ENCODE peak calls at places on chromosomes 12 and 14, in five cellular contexts. J is activated CD4-positive, CD25-positive, alpha-beta regulatory T cell; L is H9; Q is HT-29; D is left cardiac atrium. Z is an unnamed sample.

GRCh38 chr14:34050606-34051005 is 99.7 kb upstream of the EGLN3 start:
- DNase-seq in D (no peak), J (no peak), L (no peak), Q (no peak), Z (no peak)

GRCh38 chr14:61003571-61003970 is 22.5 kb downstream of the SLC38A6 start:
- DNase-seq in D (no peak), L (no peak), J (no peak), Q (no peak), Z (peak; percentile 69)

GRCh38 chr14:51704465-51705050 is 52.8 kb downstream of the FRMD6 start:
- DNase-seq in L (peak; percentile 50), J (no peak), Q (peak; percentile 2), D (peak; percentile 21), Z (no peak)

GRCh38 chr12:75783093-75783877 is 248.3 kb downstream of the PHLDA1 start:
- DNase-seq in D (no peak), J (no peak), Q (no peak), L (no peak), Z (no peak)

GRCh38 chr12:21453312-21453852 is 15.9 kb downstream of the PYROXD1 start:
- DNase-seq in J (no peak), L (no peak), Q (no peak), D (no peak), Z (no peak)

GRCh38 chr12:11812558-11813421 is 163.3 kb downstream of the ETV6 start:
- DNase-seq in J (no peak), D (no peak), Q (peak; percentile 53), L (peak; percentile 72), Z (peak; percentile 31)

GRCh38 chr14:101589486-101590015 is 28.3 kb downstream of the DIO3 start:
- DNase-seq in D (no peak), Q (no peak), L (no peak), J (no peak), Z (no peak)

GRCh38 chr12:76073561-76073960 is 10.9 kb downstream of the NAP1L1 start:
- DNase-seq in Q (no peak), L (no peak), D (no peak), J (no peak), Z (no peak)

GRCh38 chr12:124332068-124332672 is 37.3 kb downstream of the RFLNA start:
- DNase-seq in D (no peak), J (no peak), Q (peak; percentile 25), L (peak; percentile 61), Z (no peak)

GRCh38 chr12:49292729-49293055 is 2.3 kb upstream of the PRPH start:
- DNase-seq in L (no peak), D (no peak), Q (no peak), J (no peak), Z (no peak)

GRCh38 chr14:106395460-106396050 is 869.2 kb downstream of the TMEM121 start:
- DNase-seq in L (no peak), D (no peak), Q (no peak), J (no peak), Z (no peak)

GRCh38 chr12:57151741-57152407 is 4.5 kb upstream of the LRP1-AS start:
- DNase-seq in J (no peak), L (no peak), D (no peak), Q (peak; percentile 47), Z (peak; percentile 97)

GRCh38 chr14:51498411-51499227 is 153.1 kb upstream of the FRMD6 start:
- DNase-seq in D (no peak), Q (no peak), J (no peak), L (no peak), Z (peak; percentile 78)

GRCh38 chr12:125332900-125333299 is 267.7 kb downstream of the AACS start:
- DNase-seq in L (peak; percentile 67), Q (no peak), J (no peak), D (no peak), Z (no peak)

Z was measured in AG10803.